ENCODE peak calls at places on chromosomes 1 and 21, in eight cellular contexts. One of them, this sample, is unnamed.

GRCh38 chr1:61692155-61692783 is 32.7 kb downstream of the TM2D1 start:
- DNase-seq in T-helper 2 cell: no peak
- DNase-seq in non-pigmented ciliary epithelial cell: no peak
- DNase-seq in HEK293T: no peak
- DNase-seq in GM03348: peak
- DNase-seq in brain microvascular endothelial cell: peak
- DNase-seq in A172: peak
- DNase-seq in hepatic stellate cell: peak
- DNase-seq in this sample: no peak

GRCh38 chr1:2314803-2315710 is 76.3 kb downstream of the MORN1 start:
- DNase-seq in brain microvascular endothelial cell: no peak
- DNase-seq in GM03348: peak
- DNase-seq in hepatic stellate cell: peak
- DNase-seq in A172: no peak
- DNase-seq in HEK293T: peak
- DNase-seq in T-helper 2 cell: peak
- DNase-seq in non-pigmented ciliary epithelial cell: no peak
- DNase-seq in this sample: peak

GRCh38 chr21:41258617-41259016 is 58.0 kb upstream of the FAM3B start:
- DNase-seq in T-helper 2 cell: no peak
- DNase-seq in non-pigmented ciliary epithelial cell: no peak
- DNase-seq in GM03348: no peak
- DNase-seq in A172: no peak
- DNase-seq in hepatic stellate cell: no peak
- DNase-seq in brain microvascular endothelial cell: no peak
- DNase-seq in HEK293T: no peak
- DNase-seq in this sample: no peak

GRCh38 chr21:41682719-41683179 is 84.1 kb downstream of the RIPK4 start:
- DNase-seq in A172: no peak
- DNase-seq in brain microvascular endothelial cell: no peak
- DNase-seq in T-helper 2 cell: no peak
- DNase-seq in GM03348: no peak
- DNase-seq in hepatic stellate cell: no peak
- DNase-seq in non-pigmented ciliary epithelial cell: no peak
- DNase-seq in HEK293T: no peak
- DNase-seq in this sample: no peak

GRCh38 chr1:154911691-154912550 is 24.6 kb downstream of the PMVK start:
- DNase-seq in GM03348: no peak
- DNase-seq in hepatic stellate cell: no peak
- DNase-seq in brain microvascular endothelial cell: no peak
- DNase-seq in A172: no peak
- DNase-seq in T-helper 2 cell: no peak
- DNase-seq in HEK293T: no peak
- DNase-seq in non-pigmented ciliary epithelial cell: no peak
- DNase-seq in this sample: no peak

GRCh38 chr1:230735447-230735846 is 11.7 kb upstream of the CAPN9 start:
- DNase-seq in A172: no peak
- DNase-seq in non-pigmented ciliary epithelial cell: no peak
- DNase-seq in T-helper 2 cell: no peak
- DNase-seq in GM03348: no peak
- DNase-seq in hepatic stellate cell: no peak
- DNase-seq in brain microvascular endothelial cell: no peak
- DNase-seq in HEK293T: no peak
- DNase-seq in this sample: peak

GRCh38 chr1:180175806-180176205 is 21.1 kb downstream of the QSOX1 start:
- DNase-seq in T-helper 2 cell: no peak
- DNase-seq in brain microvascular endothelial cell: no peak
- DNase-seq in non-pigmented ciliary epithelial cell: no peak
- DNase-seq in GM03348: no peak
- DNase-seq in hepatic stellate cell: no peak
- DNase-seq in HEK293T: no peak
- DNase-seq in A172: no peak
- DNase-seq in this sample: no peak

GRCh38 chr1:111727056-111727455 is 12.1 kb downstream of the INKA2 start:
- DNase-seq in GM03348: no peak
- DNase-seq in T-helper 2 cell: no peak
- DNase-seq in non-pigmented ciliary epithelial cell: no peak
- DNase-seq in A172: no peak
- DNase-seq in hepatic stellate cell: no peak
- DNase-seq in HEK293T: no peak
- DNase-seq in brain microvascular endothelial cell: no peak
- DNase-seq in this sample: no peak

GRCh38 chr1:54955359-54955758 is 25.1 kb upstream of the TMEM61 start:
- DNase-seq in hepatic stellate cell: no peak
- DNase-seq in A172: peak
- DNase-seq in non-pigmented ciliary epithelial cell: no peak
- DNase-seq in HEK293T: no peak
- DNase-seq in T-helper 2 cell: no peak
- DNase-seq in brain microvascular endothelial cell: peak
- DNase-seq in GM03348: no peak
- DNase-seq in this sample: no peak

GRCh38 chr1:6544831-6545230 is 9.5 kb downstream of the NOL9 start:
- DNase-seq in T-helper 2 cell: no peak
- DNase-seq in non-pigmented ciliary epithelial cell: peak
- DNase-seq in A172: peak
- DNase-seq in hepatic stellate cell: peak
- DNase-seq in GM03348: peak
- DNase-seq in HEK293T: no peak
- DNase-seq in brain microvascular endothelial cell: peak
- DNase-seq in this sample: no peak

This sample was measured in WERI-Rb-1.